ENCODE peak calls at places on chromosome 12, in nine cellular contexts. K, S, A, P, F, L, U, Q and D are unnamed samples.

GRCh38 chr12:93851245-93851665 is 174.1 kb downstream of the CRADD start:
- DNase-seq in K (no peak), S (no peak), A (no peak), P (no peak), F (no peak), L (no peak), U (no peak), Q (no peak), D (peak; percentile 45)

GRCh38 chr12:49939707-49940106 is 10.8 kb upstream of the AQP2 start:
- DNase-seq in K (no peak), S (no peak), A (no peak), P (no peak), F (no peak), L (no peak), U (no peak), Q (no peak), D (no peak)

GRCh38 chr12:43151406-43152080 is 400.5 kb downstream of the ADAMTS20 start:
- DNase-seq in K (no peak), S (no peak), A (no peak), P (no peak), F (peak; percentile 74), L (no peak), U (no peak), Q (no peak), D (no peak)

GRCh38 chr12:120115692-120116442 is 686 bp downstream of the RAB35 start:
- DNase-seq in K (peak; percentile 23), S (no peak), A (no peak), P (no peak), F (peak; percentile 50), L (no peak), U (no peak), Q (no peak), D (no peak)

GRCh38 chr12:118541945-118542344 is 165.6 kb downstream of the SUDS3 start:
- DNase-seq in K (no peak), S (no peak), A (no peak), P (no peak), F (no peak), L (no peak), U (no peak), Q (no peak), D (no peak)

GRCh38 chr12:95200128-95200973 is 16.9 kb downstream of the FGD6 start:
- DNase-seq in K (no peak), S (no peak), A (no peak), P (no peak), F (no peak), L (no peak), U (no peak), Q (peak; percentile 77), D (no peak)

GRCh38 chr12:90922068-90922743 is 32.8 kb downstream of the CCER1 start:
- DNase-seq in K (no peak), S (no peak), A (no peak), P (no peak), F (peak; percentile 71), L (no peak), U (no peak), Q (peak; percentile 60), D (no peak)

GRCh38 chr12:95204141-95204866 is 13.0 kb downstream of the FGD6 start:
- DNase-seq in K (no peak), S (no peak), A (no peak), P (peak; percentile 84), F (peak; percentile 87), L (peak; percentile 30), U (peak; percentile 94), Q (peak; percentile 100), D (no peak)

GRCh38 chr12:47941475-47942326 is 21.7 kb upstream of the TMEM106C start:
- DNase-seq in K (no peak), S (no peak), A (no peak), P (no peak), F (no peak), L (no peak), U (no peak), Q (no peak), D (no peak)